ENCODE peak calls at places on chromosomes 11 and 22, in seven cellular contexts. One of them, this sample, is unnamed.

GRCh38 chr11:61603667-61604066 is 22.8 kb upstream of the SYT7 start:
- DNase-seq in SK-MEL-5: no peak
- DNase-seq in HCT116: no peak
- DNase-seq in mucosa of gallbladder: no peak
- DNase-seq in endothelial cell of umbilical vein: no peak
- DNase-seq in activated CD8-positive, alpha-beta memory T cell treated with anti-CD3 and anti-CD28 coated beads for 1 hour: no peak
- DNase-seq in activated CD4-positive, alpha-beta T cell treated with anti-CD3 and anti-CD28 coated beads, Interleukin-2, amount 50 U/mL, for 48 hours: no peak
- DNase-seq in this sample: no peak

GRCh38 chr11:68845351-68846002 is 3.8 kb upstream of the CPT1A start:
- DNase-seq in activated CD4-positive, alpha-beta T cell treated with anti-CD3 and anti-CD28 coated beads, Interleukin-2, amount 50 U/mL, for 48 hours: no peak
- DNase-seq in SK-MEL-5: no peak
- DNase-seq in mucosa of gallbladder: no peak
- DNase-seq in endothelial cell of umbilical vein: no peak
- DNase-seq in activated CD8-positive, alpha-beta memory T cell treated with anti-CD3 and anti-CD28 coated beads for 1 hour: no peak
- DNase-seq in HCT116: no peak
- DNase-seq in this sample: peak; percentile 92

GRCh38 chr22:20957691-20958440 is 9.2 kb upstream of the AIFM3 start:
- DNase-seq in HCT116: no peak
- DNase-seq in endothelial cell of umbilical vein: no peak
- DNase-seq in SK-MEL-5: peak; percentile 65
- DNase-seq in mucosa of gallbladder: no peak
- DNase-seq in activated CD8-positive, alpha-beta memory T cell treated with anti-CD3 and anti-CD28 coated beads for 1 hour: no peak
- DNase-seq in activated CD4-positive, alpha-beta T cell treated with anti-CD3 and anti-CD28 coated beads, Interleukin-2, amount 50 U/mL, for 48 hours: peak; percentile 14
- DNase-seq in this sample: no peak

GRCh38 chr11:8092587-8093424 is 11.8 kb downstream of the TUB start:
- DNase-seq in HCT116: peak; percentile 56
- DNase-seq in mucosa of gallbladder: peak; percentile 57
- DNase-seq in activated CD4-positive, alpha-beta T cell treated with anti-CD3 and anti-CD28 coated beads, Interleukin-2, amount 50 U/mL, for 48 hours: peak; percentile 75
- DNase-seq in SK-MEL-5: peak; percentile 86
- DNase-seq in endothelial cell of umbilical vein: peak; percentile 61
- DNase-seq in activated CD8-positive, alpha-beta memory T cell treated with anti-CD3 and anti-CD28 coated beads for 1 hour: no peak
- DNase-seq in this sample: no peak

GRCh38 chr11:72842126-72842525 is 27.9 kb downstream of the ATG16L2 start:
- DNase-seq in mucosa of gallbladder: no peak
- DNase-seq in SK-MEL-5: no peak
- DNase-seq in HCT116: no peak
- DNase-seq in activated CD8-positive, alpha-beta memory T cell treated with anti-CD3 and anti-CD28 coated beads for 1 hour: no peak
- DNase-seq in endothelial cell of umbilical vein: no peak
- DNase-seq in activated CD4-positive, alpha-beta T cell treated with anti-CD3 and anti-CD28 coated beads, Interleukin-2, amount 50 U/mL, for 48 hours: no peak
- DNase-seq in this sample: no peak

GRCh38 chr11:13772223-13773046 is 104.0 kb downstream of the FAR1 start:
- DNase-seq in activated CD4-positive, alpha-beta T cell treated with anti-CD3 and anti-CD28 coated beads, Interleukin-2, amount 50 U/mL, for 48 hours: no peak
- DNase-seq in activated CD8-positive, alpha-beta memory T cell treated with anti-CD3 and anti-CD28 coated beads for 1 hour: no peak
- DNase-seq in endothelial cell of umbilical vein: peak; percentile 72
- DNase-seq in mucosa of gallbladder: peak; percentile 23
- DNase-seq in HCT116: peak; percentile 67
- DNase-seq in SK-MEL-5: peak; percentile 79
- DNase-seq in this sample: no peak

GRCh38 chr22:19759994-19760651 is 455 bp upstream of the TBX1 start:
- DNase-seq in mucosa of gallbladder: no peak
- DNase-seq in activated CD4-positive, alpha-beta T cell treated with anti-CD3 and anti-CD28 coated beads, Interleukin-2, amount 50 U/mL, for 48 hours: no peak
- DNase-seq in activated CD8-positive, alpha-beta memory T cell treated with anti-CD3 and anti-CD28 coated beads for 1 hour: no peak
- DNase-seq in HCT116: no peak
- DNase-seq in endothelial cell of umbilical vein: no peak
- DNase-seq in SK-MEL-5: no peak
- DNase-seq in this sample: no peak

GRCh38 chr11:35036642-35037041 is 102.3 kb upstream of the CD44 start:
- DNase-seq in endothelial cell of umbilical vein: no peak
- DNase-seq in mucosa of gallbladder: no peak
- DNase-seq in HCT116: no peak
- DNase-seq in activated CD4-positive, alpha-beta T cell treated with anti-CD3 and anti-CD28 coated beads, Interleukin-2, amount 50 U/mL, for 48 hours: no peak
- DNase-seq in activated CD8-positive, alpha-beta memory T cell treated with anti-CD3 and anti-CD28 coated beads for 1 hour: no peak
- DNase-seq in SK-MEL-5: no peak
- DNase-seq in this sample: no peak

GRCh38 chr11:489610-490185 is 17.3 kb downstream of the RNH1 start:
- DNase-seq in activated CD4-positive, alpha-beta T cell treated with anti-CD3 and anti-CD28 coated beads, Interleukin-2, amount 50 U/mL, for 48 hours: no peak
- DNase-seq in endothelial cell of umbilical vein: no peak
- DNase-seq in mucosa of gallbladder: no peak
- DNase-seq in HCT116: no peak
- DNase-seq in activated CD8-positive, alpha-beta memory T cell treated with anti-CD3 and anti-CD28 coated beads for 1 hour: no peak
- DNase-seq in SK-MEL-5: no peak
- DNase-seq in this sample: no peak

GRCh38 chr22:23404689-23405365 is 175.3 kb downstream of the IGLL1 start:
- DNase-seq in HCT116: no peak
- DNase-seq in SK-MEL-5: no peak
- DNase-seq in activated CD4-positive, alpha-beta T cell treated with anti-CD3 and anti-CD28 coated beads, Interleukin-2, amount 50 U/mL, for 48 hours: no peak
- DNase-seq in activated CD8-positive, alpha-beta memory T cell treated with anti-CD3 and anti-CD28 coated beads for 1 hour: no peak
- DNase-seq in endothelial cell of umbilical vein: peak; percentile 11
- DNase-seq in mucosa of gallbladder: peak; percentile 42
- DNase-seq in this sample: no peak

GRCh38 chr22:26364066-26365015 is 64.7 kb upstream of the ASPHD2 start:
- DNase-seq in activated CD8-positive, alpha-beta memory T cell treated with anti-CD3 and anti-CD28 coated beads for 1 hour: no peak
- DNase-seq in mucosa of gallbladder: peak; percentile 57
- DNase-seq in SK-MEL-5: peak; percentile 97
- DNase-seq in HCT116: peak; percentile 79
- DNase-seq in endothelial cell of umbilical vein: peak; percentile 75
- DNase-seq in activated CD4-positive, alpha-beta T cell treated with anti-CD3 and anti-CD28 coated beads, Interleukin-2, amount 50 U/mL, for 48 hours: peak; percentile 51
- DNase-seq in this sample: peak; percentile 58

GRCh38 chr11:75786101-75786736 is 17.6 kb downstream of the DGAT2 start:
- DNase-seq in SK-MEL-5: no peak
- DNase-seq in activated CD4-positive, alpha-beta T cell treated with anti-CD3 and anti-CD28 coated beads, Interleukin-2, amount 50 U/mL, for 48 hours: no peak
- DNase-seq in mucosa of gallbladder: peak; percentile 74
- DNase-seq in HCT116: no peak
- DNase-seq in activated CD8-positive, alpha-beta memory T cell treated with anti-CD3 and anti-CD28 coated beads for 1 hour: no peak
- DNase-seq in endothelial cell of umbilical vein: no peak
- DNase-seq in this sample: peak; percentile 79

GRCh38 chr11:28123151-28123571 is 15.0 kb downstream of the METTL15 start:
- DNase-seq in mucosa of gallbladder: no peak
- DNase-seq in endothelial cell of umbilical vein: peak; percentile 53
- DNase-seq in HCT116: no peak
- DNase-seq in activated CD4-positive, alpha-beta T cell treated with anti-CD3 and anti-CD28 coated beads, Interleukin-2, amount 50 U/mL, for 48 hours: no peak
- DNase-seq in activated CD8-positive, alpha-beta memory T cell treated with anti-CD3 and anti-CD28 coated beads for 1 hour: no peak
- DNase-seq in SK-MEL-5: no peak
- DNase-seq in this sample: no peak

GRCh38 chr11:129815596-129816461 is at the start of gene TMEM45B:
- DNase-seq in HCT116: no peak
- DNase-seq in activated CD4-positive, alpha-beta T cell treated with anti-CD3 and anti-CD28 coated beads, Interleukin-2, amount 50 U/mL, for 48 hours: peak; percentile 53
- DNase-seq in mucosa of gallbladder: peak; percentile 45
- DNase-seq in SK-MEL-5: no peak
- DNase-seq in endothelial cell of umbilical vein: no peak
- DNase-seq in activated CD8-positive, alpha-beta memory T cell treated with anti-CD3 and anti-CD28 coated beads for 1 hour: peak; percentile 6
- DNase-seq in this sample: peak; percentile 61

GRCh38 chr11:90601261-90601660 is 378.4 kb upstream of the CHORDC1 start:
- DNase-seq in activated CD8-positive, alpha-beta memory T cell treated with anti-CD3 and anti-CD28 coated beads for 1 hour: no peak
- DNase-seq in activated CD4-positive, alpha-beta T cell treated with anti-CD3 and anti-CD28 coated beads, Interleukin-2, amount 50 U/mL, for 48 hours: no peak
- DNase-seq in HCT116: no peak
- DNase-seq in SK-MEL-5: no peak
- DNase-seq in mucosa of gallbladder: no peak
- DNase-seq in endothelial cell of umbilical vein: no peak
- DNase-seq in this sample: no peak